ENCODE peak calls at places on chromosomes 4 and X, in four cellular contexts. One of them, this sample, is unnamed.

GRCh38 chrX:18898517-18898916 is 85.4 kb downstream of the PHKA2 start:
- DNase-seq in small intestine: no peak
- DNase-seq in heart left ventricle: no peak
- DNase-seq in tibial artery: no peak
- DNase-seq in this sample: peak

GRCh38 chr4:37480509-37480908 is 205.7 kb downstream of the RELL1 start:
- DNase-seq in tibial artery: no peak
- DNase-seq in heart left ventricle: no peak
- DNase-seq in small intestine: no peak
- DNase-seq in this sample: no peak

GRCh38 chr4:128275351-128275750 is 12.3 kb downstream of the PGRMC2 start:
- DNase-seq in heart left ventricle: no peak
- DNase-seq in small intestine: no peak
- DNase-seq in tibial artery: no peak
- DNase-seq in this sample: no peak

GRCh38 chr4:177302371-177303100 is 7.1 kb upstream of the NEIL3 start:
- DNase-seq in tibial artery: no peak
- DNase-seq in small intestine: no peak
- DNase-seq in heart left ventricle: no peak
- DNase-seq in this sample: no peak

GRCh38 chr4:156976147-156976546 is 4.5 kb upstream of the PDGFC start:
- DNase-seq in small intestine: no peak
- DNase-seq in heart left ventricle: no peak
- DNase-seq in tibial artery: no peak
- DNase-seq in this sample: no peak

GRCh38 chrX:97126020-97126419 is 242.3 kb downstream of the RPA4 start:
- DNase-seq in small intestine: no peak
- DNase-seq in heart left ventricle: no peak
- DNase-seq in tibial artery: no peak
- DNase-seq in this sample: no peak

GRCh38 chr4:159227984-159228383 is 125.1 kb downstream of the RAPGEF2 start:
- DNase-seq in tibial artery: peak
- DNase-seq in heart left ventricle: peak
- DNase-seq in small intestine: peak
- DNase-seq in this sample: peak

GRCh38 chr4:55116450-55116849 is 8.9 kb downstream of the KDR start:
- DNase-seq in tibial artery: no peak
- DNase-seq in small intestine: no peak
- DNase-seq in heart left ventricle: no peak
- DNase-seq in this sample: no peak

GRCh38 chr4:123588631-123589223 is 192.1 kb downstream of the SPRY1 start:
- DNase-seq in heart left ventricle: no peak
- DNase-seq in tibial artery: no peak
- DNase-seq in small intestine: no peak
- DNase-seq in this sample: no peak

GRCh38 chr4:85419103-85419502 is 55.8 kb upstream of the ARHGAP24 start:
- DNase-seq in tibial artery: no peak
- DNase-seq in small intestine: no peak
- DNase-seq in heart left ventricle: no peak
- DNase-seq in this sample: no peak

GRCh38 chr4:122666527-122667245 is 45.8 kb upstream of the IL21 start:
- DNase-seq in small intestine: no peak
- DNase-seq in tibial artery: no peak
- DNase-seq in heart left ventricle: no peak
- DNase-seq in this sample: no peak

GRCh38 chrX:47216393-47216925 is 2.0 kb upstream of the CDK16 start:
- DNase-seq in small intestine: no peak
- DNase-seq in tibial artery: no peak
- DNase-seq in heart left ventricle: no peak
- DNase-seq in this sample: peak

GRCh38 chr4:84615355-84615754 is 32.4 kb downstream of the CDS1 start:
- DNase-seq in heart left ventricle: no peak
- DNase-seq in small intestine: no peak
- DNase-seq in tibial artery: no peak
- DNase-seq in this sample: no peak

GRCh38 chr4:153110739-153111138 is 93.5 kb upstream of the TRIM2 start:
- DNase-seq in heart left ventricle: no peak
- DNase-seq in tibial artery: no peak
- DNase-seq in small intestine: peak
- DNase-seq in this sample: no peak

GRCh38 chr4:67871867-67872266 is 11.9 kb downstream of the TMPRSS11D start:
- DNase-seq in heart left ventricle: no peak
- DNase-seq in small intestine: peak
- DNase-seq in tibial artery: no peak
- DNase-seq in this sample: no peak

GRCh38 chrX:68945603-68946228 is 116.9 kb downstream of the EFNB1 start:
- DNase-seq in heart left ventricle: no peak
- DNase-seq in small intestine: no peak
- DNase-seq in tibial artery: no peak
- DNase-seq in this sample: peak

GRCh38 chr4:169315530-169316306 is 45.0 kb upstream of the SH3RF1 start:
- DNase-seq in small intestine: peak
- DNase-seq in heart left ventricle: no peak
- DNase-seq in tibial artery: no peak
- DNase-seq in this sample: no peak

GRCh38 chr4:48483006-48483776 is at the start of gene SLC10A4:
- DNase-seq in heart left ventricle: no peak
- DNase-seq in tibial artery: no peak
- DNase-seq in small intestine: no peak
- DNase-seq in this sample: peak

GRCh38 chr4:86401826-86402225 is 42.0 kb upstream of the MAPK10 start:
- DNase-seq in heart left ventricle: no peak
- DNase-seq in small intestine: no peak
- DNase-seq in tibial artery: no peak
- DNase-seq in this sample: no peak

GRCh38 chr4:53015681-53016080 is 153.6 kb downstream of the RASL11B start:
- DNase-seq in tibial artery: peak
- DNase-seq in small intestine: peak
- DNase-seq in heart left ventricle: no peak
- DNase-seq in this sample: no peak

GRCh38 chrX:3811331-3812311 is 98.2 kb upstream of the PRKX start:
- DNase-seq in heart left ventricle: no peak
- DNase-seq in small intestine: peak
- DNase-seq in tibial artery: no peak
- DNase-seq in this sample: peak

GRCh38 chr4:182179105-182179504 is 64.1 kb upstream of the TENM3 start:
- DNase-seq in tibial artery: no peak
- DNase-seq in small intestine: no peak
- DNase-seq in heart left ventricle: no peak
- DNase-seq in this sample: no peak

GRCh38 chrX:20547649-20548051 is 280.9 kb upstream of the RPS6KA3 start:
- DNase-seq in small intestine: peak
- DNase-seq in tibial artery: peak
- DNase-seq in heart left ventricle: no peak
- DNase-seq in this sample: no peak

GRCh38 chrX:55867254-55867653 is 149.7 kb downstream of the RRAGB start:
- DNase-seq in heart left ventricle: no peak
- DNase-seq in tibial artery: no peak
- DNase-seq in small intestine: peak
- DNase-seq in this sample: no peak

GRCh38 chr4:23337292-23337691 is 552.6 kb downstream of the PPARGC1A start:
- DNase-seq in small intestine: no peak
- DNase-seq in heart left ventricle: no peak
- DNase-seq in tibial artery: no peak
- DNase-seq in this sample: no peak

GRCh38 chr4:178296669-178297068 is 854.4 kb upstream of the AGA start:
- DNase-seq in small intestine: no peak
- DNase-seq in heart left ventricle: no peak
- DNase-seq in tibial artery: no peak
- DNase-seq in this sample: no peak

GRCh38 chr4:114180481-114180880 is 201.0 kb upstream of the ARSJ start:
- DNase-seq in small intestine: peak
- DNase-seq in tibial artery: peak
- DNase-seq in heart left ventricle: peak
- DNase-seq in this sample: no peak

GRCh38 chrX:40496728-40497127 is 84.0 kb upstream of the ATP6AP2 start:
- DNase-seq in heart left ventricle: no peak
- DNase-seq in small intestine: no peak
- DNase-seq in tibial artery: no peak
- DNase-seq in this sample: no peak

GRCh38 chr4:38371391-38371851 is 292.6 kb upstream of the KLF3 start:
- DNase-seq in small intestine: no peak
- DNase-seq in heart left ventricle: no peak
- DNase-seq in tibial artery: no peak
- DNase-seq in this sample: no peak

GRCh38 chr4:123477804-123478209 is 81.2 kb downstream of the SPRY1 start:
- DNase-seq in tibial artery: no peak
- DNase-seq in heart left ventricle: no peak
- DNase-seq in small intestine: peak
- DNase-seq in this sample: no peak

GRCh38 chr4:103091601-103092223 is 7.9 kb downstream of the BDH2 start:
- DNase-seq in tibial artery: no peak
- DNase-seq in heart left ventricle: no peak
- DNase-seq in small intestine: peak
- DNase-seq in this sample: no peak

GRCh38 chr4:21134994-21135393 is 434.7 kb downstream of the PACRGL start:
- DNase-seq in small intestine: peak
- DNase-seq in tibial artery: no peak
- DNase-seq in heart left ventricle: no peak
- DNase-seq in this sample: no peak

GRCh38 chr4:21136231-21136630 is 436.0 kb downstream of the PACRGL start:
- DNase-seq in heart left ventricle: no peak
- DNase-seq in small intestine: no peak
- DNase-seq in tibial artery: no peak
- DNase-seq in this sample: no peak

GRCh38 chr4:21139327-21139726 is 439.1 kb downstream of the PACRGL start:
- DNase-seq in heart left ventricle: no peak
- DNase-seq in tibial artery: no peak
- DNase-seq in small intestine: no peak
- DNase-seq in this sample: no peak
- H3K27ac ChIP-seq in heart left ventricle: no peak
- H3K27ac ChIP-seq in tibial artery: no peak
- H3K27ac ChIP-seq in small intestine: no peak
- H3K27ac ChIP-seq in this sample: no peak

GRCh38 chrX:30888526-30889146 is 418 bp downstream of the TAB3 start:
- DNase-seq in heart left ventricle: no peak
- DNase-seq in small intestine: peak
- DNase-seq in tibial artery: peak
- DNase-seq in this sample: no peak

GRCh38 chrX:30889147-30890125 is at the start of gene TAB3:
- DNase-seq in small intestine: peak
- DNase-seq in tibial artery: peak
- DNase-seq in heart left ventricle: peak
- DNase-seq in this sample: peak

GRCh38 chrX:30887721-30888120 is 1.3 kb downstream of the TAB3 start:
- DNase-seq in small intestine: no peak
- DNase-seq in heart left ventricle: no peak
- DNase-seq in tibial artery: no peak
- DNase-seq in this sample: no peak

GRCh38 chrX:30885136-30885535 is 3.9 kb downstream of the TAB3 start:
- DNase-seq in heart left ventricle: no peak
- DNase-seq in tibial artery: no peak
- DNase-seq in small intestine: no peak
- DNase-seq in this sample: no peak

GRCh38 chrX:30887288-30887687 is 1.8 kb downstream of the TAB3 start:
- DNase-seq in small intestine: no peak
- DNase-seq in heart left ventricle: no peak
- DNase-seq in tibial artery: no peak
- DNase-seq in this sample: no peak
- H3K4me3 ChIP-seq in small intestine: no peak
- H3K4me3 ChIP-seq in heart left ventricle: no peak
- H3K4me3 ChIP-seq in tibial artery: no peak
- H3K4me3 ChIP-seq in this sample: no peak

DNA sequence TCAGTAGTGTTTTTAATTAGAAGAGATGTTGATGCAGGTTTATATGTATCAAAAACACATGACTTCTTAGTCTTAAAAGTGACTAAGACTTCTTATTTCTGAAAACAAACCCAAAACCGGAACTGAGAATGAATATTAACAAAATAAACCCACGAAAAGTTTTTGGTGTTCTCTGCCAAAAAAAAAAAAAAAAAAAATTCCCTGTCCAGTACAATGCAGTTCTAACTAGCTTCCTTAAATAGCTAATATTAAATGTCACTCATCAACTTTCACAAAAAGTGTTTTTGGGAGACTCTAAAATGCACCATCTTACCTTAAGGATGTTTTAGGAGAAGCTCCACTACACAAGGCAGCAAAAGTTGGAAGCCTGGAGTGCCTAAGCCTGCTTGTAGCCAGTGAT is 2.0 kb downstream of the ANKRD37 start:
- DNase-seq in small intestine: no peak
- DNase-seq in heart left ventricle: no peak
- DNase-seq in tibial artery: no peak
- DNase-seq in this sample: no peak
- H3K27ac ChIP-seq in small intestine: no peak
- H3K27ac ChIP-seq in heart left ventricle: no peak
- H3K27ac ChIP-seq in tibial artery: peak
- H3K27ac ChIP-seq in this sample: no peak

DNA sequence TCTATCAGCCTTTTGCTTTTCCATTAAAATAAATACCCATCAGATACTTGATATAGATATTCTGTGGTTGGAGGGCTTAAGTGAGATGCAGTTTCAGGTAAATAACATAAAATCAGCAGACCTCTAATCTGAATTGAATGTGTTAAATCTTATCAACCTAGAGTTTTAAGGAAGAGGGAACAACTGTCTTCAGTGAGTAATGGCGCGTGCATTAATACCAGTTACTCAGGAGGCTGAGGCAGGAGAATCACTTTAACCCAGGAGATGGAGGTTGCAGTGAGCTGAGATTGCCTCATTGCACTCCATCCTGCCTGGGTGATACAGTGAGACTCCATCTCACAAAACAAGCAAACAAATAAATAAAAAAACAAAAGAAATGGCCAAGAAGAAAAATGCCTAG is 54.3 kb downstream of the FAT4 start:
- DNase-seq in tibial artery: no peak
- DNase-seq in small intestine: no peak
- DNase-seq in heart left ventricle: no peak
- DNase-seq in this sample: no peak
- H3K4me3 ChIP-seq in tibial artery: peak
- H3K4me3 ChIP-seq in small intestine: no peak
- H3K4me3 ChIP-seq in heart left ventricle: peak
- H3K4me3 ChIP-seq in this sample: no peak